ENCODE peak calls at places on chromosomes 13 and 19, in four cellular contexts. M, S, J and U are unnamed samples.

GRCh38 chr19:11624064-11624463 is 26.8 kb downstream of the ZNF627 start:
- DNase-seq in J (peak), S (no peak), M (no peak), U (peak)

GRCh38 chr19:4971424-4971793 is 2.5 kb downstream of the KDM4B start:
- DNase-seq in S (no peak), J (no peak), M (no peak), U (no peak)

GRCh38 chr19:32971715-32972540 is at the start of the genes CEP89 and FAAP24:
- DNase-seq in S (peak), J (peak), M (peak), U (peak)

GRCh38 chr13:24269803-24270202 is 39.6 kb upstream of the C1QTNF9 start:
- DNase-seq in J (peak), S (no peak), M (no peak), U (no peak)

GRCh38 chr13:51269039-51269438 is 46.8 kb downstream of the FAM124A start:
- DNase-seq in M (no peak), J (peak), S (no peak), U (no peak)

GRCh38 chr19:34430738-34431625 is 2.8 kb downstream of the UBA2 start:
- DNase-seq in J (peak), S (no peak), M (peak), U (no peak)

GRCh38 chr13:92806215-92806614 is 420.4 kb upstream of the GPC6 start:
- DNase-seq in S (no peak), M (no peak), J (peak), U (no peak)

GRCh38 chr13:107554355-107554905 is 660.9 kb downstream of the LIG4 start:
- DNase-seq in J (no peak), S (no peak), M (no peak), U (no peak)

GRCh38 chr19:30785728-30786127 is 413.5 kb downstream of the ZNF536 start:
- DNase-seq in M (no peak), J (no peak), S (no peak), U (no peak)

DNA sequence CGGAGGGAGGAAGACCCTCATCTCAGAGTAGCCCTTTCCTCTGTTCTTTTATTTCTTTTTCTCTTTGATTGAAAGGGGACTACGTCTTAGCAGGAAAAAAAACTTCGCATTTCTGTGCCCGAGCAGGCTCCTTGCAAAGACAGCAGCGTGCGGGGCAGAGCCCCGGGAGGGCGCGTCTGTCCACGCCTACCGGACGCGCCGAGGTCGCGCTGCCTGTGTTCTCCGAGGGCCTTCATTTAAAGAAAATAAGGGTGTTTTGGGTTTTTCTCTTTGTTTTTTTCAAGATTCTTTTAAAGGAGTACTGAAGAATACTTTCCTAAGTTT is 29.2 kb downstream of the CERS1 start:
- DNase-seq in S (no peak), J (no peak), M (no peak), U (no peak)
- TF ChIP-seq CTCF in S (no peak), J (no peak), M (no peak), U (no peak)

GRCh38 chr13:20232556-20233277 is 598 bp upstream of the GJB6 start:
- DNase-seq in J (no peak), M (no peak), S (no peak), U (no peak)
- H3K4me3 ChIP-seq in J (no peak), M (peak), S (peak), U (no peak)

GRCh38 chr19:43664008-43664407 is 6.0 kb downstream of the PLAUR start:
- DNase-seq in S (no peak), M (no peak), J (no peak), U (no peak)

GRCh38 chr19:43660301-43660700 is 9.7 kb downstream of the PLAUR start:
- DNase-seq in J (no peak), S (no peak), M (no peak), U (no peak)

GRCh38 chr19:43658001-43658400 is 12.0 kb downstream of the PLAUR start:
- DNase-seq in J (no peak), S (no peak), M (no peak), U (no peak)

GRCh38 chr19:43667524-43668405 is 2.2 kb downstream of the PLAUR start:
- DNase-seq in M (no peak), S (peak), J (peak), U (no peak)

DNA sequence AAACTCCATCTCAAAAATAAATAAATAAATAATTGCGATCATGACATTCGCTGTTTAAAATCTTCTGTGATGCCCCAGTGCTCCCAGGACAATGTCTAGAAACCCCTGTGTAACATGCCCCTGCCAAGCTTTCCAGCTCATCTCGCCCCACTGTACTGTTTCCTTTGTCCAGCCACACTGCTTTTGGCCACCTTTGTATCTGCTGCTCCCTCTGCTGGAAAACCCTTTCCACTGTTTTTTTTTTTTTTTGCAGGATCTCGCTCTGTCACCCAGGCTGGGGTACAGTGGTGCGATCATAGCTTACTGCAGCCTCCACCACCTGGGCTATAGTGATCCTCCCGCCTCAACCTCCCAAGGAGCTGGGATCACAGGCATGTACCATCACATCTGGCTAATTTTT is 7.5 kb downstream of the PLAUR start:
- DNase-seq in S (no peak), J (peak), M (peak), U (no peak)
- TF ChIP-seq CTCF in S (no peak), J (peak), M (peak), U (peak)

GRCh38 chr19:54160948-54161347 is 1.4 kb upstream of the LENG1 start:
- DNase-seq in M (no peak), S (no peak), J (no peak), U (no peak)
- H3K4me3 ChIP-seq in M (peak), S (peak), J (peak), U (peak)

GRCh38 chr13:87255394-87255793 is 415.8 kb upstream of the SLITRK5 start:
- DNase-seq in J (no peak), M (no peak), S (no peak), U (no peak)

GRCh38 chr13:87259479-87260083 is 411.6 kb upstream of the SLITRK5 start:
- DNase-seq in M (peak), S (no peak), J (no peak), U (no peak)
- TF ChIP-seq CTCF in M (no peak), S (no peak), J (peak), U (no peak)

GRCh38 chr13:57418067-57418677 is 213.4 kb upstream of the PCDH17 start:
- DNase-seq in M (no peak), J (no peak), S (no peak), U (no peak)
- H3K4me3 ChIP-seq in M (no peak), J (no peak), S (no peak), U (no peak)